ENCODE peak calls at places on chromosomes 5 and 9, in five cellular contexts. E, H, F, K and S are unnamed samples.

GRCh38 chr5:132096904-132097303 is 23.3 kb downstream of the CSF2 start:
- DNase-seq in E (no peak), H (no peak), F (no peak), K (no peak), S (no peak)

GRCh38 chr5:14914603-14915277 is 43.2 kb upstream of the ANKH start:
- DNase-seq in E (peak), H (no peak), F (no peak), K (no peak), S (no peak)

GRCh38 chr9:93960971-93961841 is 6.1 kb upstream of the BARX1 start:
- DNase-seq in E (no peak), H (no peak), F (no peak), K (no peak), S (no peak)

GRCh38 chr9:2637390-2637789 is 15.8 kb downstream of the VLDLR start:
- DNase-seq in E (no peak), H (no peak), F (no peak), K (no peak), S (no peak)

GRCh38 chr9:71249729-71250317 is 128.4 kb upstream of the TRPM3 start:
- DNase-seq in E (peak), H (peak), F (peak), K (peak), S (no peak)

GRCh38 chr9:110076894-110077725 is 130.8 kb downstream of the C9orf152 start:
- DNase-seq in E (peak), H (no peak), F (no peak), K (no peak), S (no peak)

GRCh38 chr9:7180247-7180646 is 422.5 kb downstream of the KDM4C start:
- DNase-seq in E (no peak), H (no peak), F (no peak), K (no peak), S (no peak)

GRCh38 chr9:99823392-99824377 is 2.0 kb downstream of the NR4A3 start:
- DNase-seq in E (peak), H (peak), F (peak), K (no peak), S (no peak)

GRCh38 chr5:14417792-14418765 is 163.5 kb upstream of the OTULINL start:
- DNase-seq in E (peak), H (peak), F (no peak), K (no peak), S (no peak)

GRCh38 chr5:174187001-174187400 is 141.5 kb downstream of the NSG2 start:
- DNase-seq in E (no peak), H (no peak), F (no peak), K (no peak), S (no peak)

GRCh38 chr5:59236448-59236847 is 653.6 kb downstream of the RAB3C start:
- DNase-seq in E (no peak), H (no peak), F (no peak), K (no peak), S (no peak)
- TF ChIP-seq RFX5 in E (no peak), H (no peak), F (no peak), K (no peak), S (no peak)

GRCh38 chr5:112880219-112880964 is 19.3 kb downstream of the SRP19 start:
- DNase-seq in E (no peak), H (no peak), F (no peak), K (no peak), S (no peak)

GRCh38 chr5:112883192-112883591 is 22.1 kb downstream of the SRP19 start:
- DNase-seq in E (no peak), H (no peak), F (no peak), K (no peak), S (no peak)

GRCh38 chr5:112876362-112876761 is 15.3 kb downstream of the SRP19 start:
- DNase-seq in E (no peak), H (no peak), F (no peak), K (no peak), S (no peak)

GRCh38 chr5:112878760-112879159 is 17.7 kb downstream of the SRP19 start:
- DNase-seq in E (peak), H (no peak), F (peak), K (no peak), S (no peak)
- TF ChIP-seq MXI1 in E (no peak), H (no peak), F (no peak), K (no peak), S (no peak)

GRCh38 chr5:458547-459353 is 15.8 kb downstream of the EXOC3 start:
- DNase-seq in E (peak), H (no peak), F (no peak), K (no peak), S (peak)

GRCh38 chr5:459562-460412 is 16.8 kb downstream of the EXOC3 start:
- DNase-seq in E (no peak), H (no peak), F (no peak), K (no peak), S (no peak)

GRCh38 chr5:463301-463700 is 20.3 kb downstream of the EXOC3 start:
- DNase-seq in E (no peak), H (no peak), F (no peak), K (no peak), S (no peak)

GRCh38 chr5:462051-462481 is 19.1 kb downstream of the EXOC3 start:
- DNase-seq in E (no peak), H (no peak), F (no peak), K (no peak), S (no peak)

GRCh38 chr5:460413-460700 is 17.4 kb downstream of the EXOC3 start:
- DNase-seq in E (no peak), H (no peak), F (no peak), K (no peak), S (no peak)
- TF ChIP-seq RFX5 in E (no peak), H (no peak), F (no peak), K (no peak), S (no peak)

GRCh38 chr5:125559296-125559695 is 812.9 kb upstream of the ZNF608 start:
- DNase-seq in E (peak), H (peak), F (no peak), K (no peak), S (no peak)
- TF ChIP-seq MXI1 in E (no peak), H (peak), F (no peak), K (no peak), S (no peak)

DNA sequence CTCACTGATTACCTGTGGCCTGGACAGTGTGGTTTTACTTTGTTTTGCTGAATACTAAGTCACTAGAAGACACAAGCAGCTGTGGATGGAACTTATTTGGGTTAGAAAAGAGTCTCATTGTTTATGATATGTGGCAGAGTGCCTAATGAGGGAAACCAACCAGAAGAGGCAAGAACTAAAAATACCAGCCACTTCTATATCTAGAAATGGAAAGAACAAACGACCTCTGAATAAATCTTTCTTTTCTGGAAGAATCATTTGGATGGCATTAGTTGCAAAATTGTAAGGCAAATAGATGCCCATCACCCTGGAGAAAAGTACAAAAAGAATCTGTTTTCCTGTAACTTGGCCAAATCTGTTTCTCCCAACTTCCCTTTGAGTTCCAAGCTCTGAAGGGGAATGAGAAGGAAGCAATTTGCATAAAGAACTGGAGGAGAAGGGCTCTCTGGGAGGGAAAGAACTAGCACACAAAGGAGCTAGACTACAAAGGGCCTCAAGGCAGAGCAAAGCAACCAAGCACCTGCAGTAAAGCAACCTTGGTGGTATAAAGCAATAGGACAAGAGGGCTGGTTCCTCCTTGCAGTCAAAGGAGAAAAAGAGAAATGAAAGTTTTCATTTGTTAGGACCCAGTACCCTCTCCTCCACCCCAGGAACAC is 455.4 kb downstream of the CAAP1 start:
- DNase-seq in E (no peak), H (no peak), F (no peak), K (no peak), S (no peak)
- TF ChIP-seq RFX5 in E (no peak), H (no peak), F (no peak), K (no peak), S (no peak)

DNA sequence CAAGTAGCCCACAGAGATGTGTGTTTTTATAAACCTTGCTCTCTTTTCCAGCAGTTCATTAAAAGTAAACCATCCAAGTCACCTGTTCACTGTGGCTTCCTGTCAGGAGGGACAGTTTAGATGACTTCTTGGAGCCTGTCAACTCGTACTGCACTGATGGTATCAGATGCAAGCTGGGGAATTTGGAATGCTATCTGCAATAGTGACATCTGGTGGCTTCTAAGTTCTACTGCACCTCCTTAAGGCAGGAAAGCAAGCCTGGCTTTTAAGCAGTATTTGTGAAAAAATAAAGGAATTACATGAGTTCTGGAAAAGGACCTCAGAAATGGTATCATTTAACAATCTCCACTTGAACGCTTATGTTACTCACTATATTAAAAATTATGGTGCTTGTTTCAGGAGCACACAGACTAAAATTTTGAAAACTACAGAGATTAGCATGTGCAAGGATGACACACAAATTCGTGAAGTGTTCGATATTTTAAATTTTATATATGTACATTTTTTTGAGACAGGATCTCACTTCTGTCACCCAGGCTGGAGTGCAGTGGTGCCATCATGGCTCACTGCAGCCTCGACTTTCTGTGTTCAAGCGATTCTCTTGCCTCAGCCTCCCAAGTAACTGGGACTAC is 164.0 kb downstream of the TTC39B start:
- DNase-seq in E (peak), H (peak), F (peak), K (peak), S (no peak)
- TF ChIP-seq MXI1 in E (no peak), H (no peak), F (no peak), K (no peak), S (no peak)

DNA sequence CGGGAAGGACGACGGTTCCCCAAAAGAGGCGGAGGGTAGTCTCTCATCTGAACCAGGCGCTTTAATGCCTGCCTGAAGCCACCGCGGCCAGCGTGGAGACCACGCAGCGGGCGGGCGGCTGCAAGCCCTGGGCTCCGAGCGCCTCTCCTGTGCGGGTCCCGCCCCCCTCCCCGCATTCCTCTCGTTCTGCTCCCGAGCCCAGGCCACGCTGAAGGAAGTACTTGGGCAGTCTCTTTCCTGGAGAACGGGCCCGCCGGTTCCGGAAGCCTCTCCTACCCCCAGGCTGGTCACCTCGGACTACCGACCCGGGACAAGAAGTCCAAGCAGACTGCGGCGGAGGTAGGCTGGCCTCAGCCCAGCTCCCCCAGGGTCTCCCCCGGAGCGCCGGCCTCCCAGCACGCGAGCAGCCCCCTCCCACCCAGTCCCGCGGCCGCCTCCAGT is 555 bp downstream of the PPIC start:
- DNase-seq in E (peak), H (peak), F (peak), K (peak), S (no peak)
- TF ChIP-seq RFX5 in E (no peak), H (no peak), F (no peak), K (no peak), S (no peak)

DNA sequence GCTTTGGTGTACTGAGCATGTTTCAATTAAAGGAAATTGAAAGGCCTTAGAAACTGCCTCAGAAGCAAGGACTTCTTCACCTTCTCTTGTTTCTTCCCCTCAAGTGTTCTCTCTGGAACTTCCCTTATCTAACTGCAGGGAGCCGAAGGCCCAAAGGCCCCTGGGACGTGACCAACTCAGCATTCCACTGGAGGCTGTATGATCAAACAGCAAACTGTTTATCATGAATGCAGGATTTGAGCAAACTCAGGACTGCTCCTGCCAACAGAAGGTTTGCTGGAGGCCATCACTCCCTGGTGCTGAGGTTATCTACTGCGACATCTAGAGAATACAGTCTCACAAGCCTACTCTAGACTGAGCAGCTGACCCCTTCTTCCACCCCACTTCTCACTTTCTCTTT is 4.8 kb upstream of the CDH10 start:
- DNase-seq in E (no peak), H (no peak), F (no peak), K (no peak), S (no peak)
- TF ChIP-seq MXI1 in E (no peak), H (no peak), F (no peak), K (no peak), S (no peak)